ENCODE peak calls at places on chromosomes 3 and 15, in seven cellular contexts. L, X, E, B, G, S and R are unnamed samples.

GRCh38 chr3:73041537-73041936 is 19.9 kb upstream of the EBLN2 start:
- DNase-seq in L (peak), S (no peak), B (peak), E (no peak), G (no peak), X (no peak), R (no peak)

GRCh38 chr15:23565395-23566069 is at the start of gene MKRN3:
- DNase-seq in S (peak), B (peak), G (no peak), E (no peak), X (no peak), L (no peak), R (no peak)

GRCh38 chr15:72916939-72917338 is 133.4 kb upstream of the ADPGK start:
- DNase-seq in G (peak), E (no peak), B (no peak), X (no peak), S (no peak), L (no peak), R (no peak)

GRCh38 chr15:86021281-86022264 is 58.1 kb upstream of the AGBL1 start:
- DNase-seq in X (no peak), L (no peak), B (no peak), G (peak), E (no peak), S (no peak), R (no peak)

GRCh38 chr3:127688416-127689265 is 15.9 kb downstream of the ABTB1 start:
- DNase-seq in B (no peak), S (peak), X (peak), L (no peak), E (no peak), G (peak), R (no peak)

GRCh38 chr15:70643783-70644125 is 119.6 kb downstream of the UACA start:
- DNase-seq in G (peak), E (no peak), X (no peak), L (no peak), B (peak), S (no peak), R (no peak)

GRCh38 chr3:155753038-155753647 is 8.3 kb upstream of the PLCH1 start:
- DNase-seq in L (no peak), E (peak), G (peak), X (no peak), S (no peak), B (peak), R (no peak)

GRCh38 chr15:61889706-61890105 is 170.5 kb downstream of the VPS13C start:
- DNase-seq in S (no peak), E (no peak), B (no peak), L (no peak), X (no peak), G (peak), R (no peak)

GRCh38 chr3:40187945-40188344 is 121.6 kb upstream of the EIF1B start:
- DNase-seq in X (no peak), G (no peak), B (no peak), E (no peak), S (no peak), L (no peak), R (peak)

GRCh38 chr15:39472661-39473657 is 107.9 kb upstream of the THBS1 start:
- DNase-seq in X (peak), E (no peak), S (peak), L (peak), G (no peak), B (peak), R (no peak)

GRCh38 chr3:63863150-63864007 is at the start of the genes ATXN7 and THOC7:
- DNase-seq in E (peak), G (peak), B (peak), S (peak), X (peak), L (peak), R (peak)

GRCh38 chr3:50341996-50342732 is 1.5 kb upstream of the RASSF1 start:
- DNase-seq in X (no peak), S (no peak), G (no peak), B (no peak), L (no peak), E (no peak), R (no peak)

GRCh38 chr3:191366675-191367074 is 36.3 kb upstream of the UTS2B start:
- DNase-seq in G (no peak), X (no peak), B (peak), E (no peak), L (no peak), S (no peak), R (no peak)

GRCh38 chr3:53796161-53796560 is 50.1 kb downstream of the CHDH start:
- DNase-seq in S (no peak), X (no peak), G (no peak), L (peak), E (no peak), B (peak), R (no peak)

GRCh38 chr15:81302605-81303204 is 21.2 kb downstream of the STARD5 start:
- DNase-seq in L (no peak), X (no peak), S (no peak), G (no peak), E (peak), B (no peak), R (no peak)

GRCh38 chr3:158570999-158571702 is at the start of gene MLF1:
- DNase-seq in S (peak), L (peak), B (peak), X (peak), G (peak), E (no peak), R (peak)

GRCh38 chr3:183378951-183379350 is 49.5 kb downstream of the MCF2L2 start:
- DNase-seq in L (no peak), G (peak), S (no peak), X (no peak), B (no peak), E (no peak), R (no peak)

GRCh38 chr15:49168026-49168425 is 2.0 kb upstream of the GALK2 start:
- DNase-seq in S (no peak), X (no peak), G (no peak), L (no peak), E (no peak), B (peak), R (no peak)

GRCh38 chr3:196486263-196486662 is 17.3 kb downstream of the RNF168 start:
- DNase-seq in E (no peak), X (no peak), S (no peak), B (no peak), L (no peak), G (peak), R (no peak)

GRCh38 chr15:63042879-63043340 is 363 bp downstream of the TPM1 start:
- DNase-seq in S (no peak), L (no peak), X (no peak), G (no peak), E (no peak), B (peak), R (no peak)

GRCh38 chr3:8529197-8529637 is 27.6 kb downstream of the LMCD1 start:
- DNase-seq in B (peak), E (no peak), G (no peak), L (no peak), S (peak), X (no peak), R (no peak)

GRCh38 chr3:195876297-195877031 is 31.9 kb downstream of the TNK2 start:
- DNase-seq in S (peak), L (peak), G (peak), X (peak), B (no peak), E (no peak), R (no peak)

GRCh38 chr3:37221407-37221806 is 47.0 kb upstream of the LRRFIP2 start:
- DNase-seq in X (no peak), G (peak), S (no peak), E (no peak), L (no peak), B (peak), R (no peak)

GRCh38 chr15:59166601-59167265 is 39.9 kb upstream of the LDHAL6B start:
- DNase-seq in L (no peak), B (no peak), S (no peak), G (no peak), X (no peak), E (no peak), R (no peak)

GRCh38 chr3:100088735-100089368 is 25.4 kb downstream of the FILIP1L start:
- DNase-seq in X (no peak), E (no peak), S (no peak), B (no peak), L (no peak), G (peak), R (no peak)

GRCh38 chr3:100090669-100091005 is 23.7 kb downstream of the FILIP1L start:
- DNase-seq in L (no peak), B (no peak), E (no peak), G (no peak), S (no peak), X (no peak), R (no peak)

GRCh38 chr3:100087203-100087602 is 27.1 kb downstream of the FILIP1L start:
- DNase-seq in L (no peak), E (no peak), S (no peak), B (peak), X (no peak), G (peak), R (peak)

GRCh38 chr3:100086401-100086800 is 27.9 kb downstream of the FILIP1L start:
- DNase-seq in L (no peak), S (no peak), B (no peak), X (no peak), E (no peak), G (peak), R (no peak)

GRCh38 chr3:100089802-100090668 is 24.3 kb downstream of the FILIP1L start:
- DNase-seq in X (no peak), E (no peak), G (peak), S (peak), B (peak), L (no peak), R (peak)
- TF ChIP-seq CTCF in X (no peak), E (peak), G (peak), S (peak), B (peak), L (peak), R (peak)

GRCh38 chr3:32780735-32781210 is 37.0 kb upstream of the TRIM71 start:
- DNase-seq in L (peak), E (no peak), G (peak), B (peak), X (peak), S (no peak), R (peak)
- TF ChIP-seq CTCF in L (no peak), E (no peak), G (no peak), B (peak), X (no peak), S (no peak), R (no peak)

GRCh38 chr3:99928758-99929408 is 111.2 kb downstream of the CMSS1 start:
- DNase-seq in S (no peak), E (no peak), G (no peak), X (no peak), L (no peak), B (no peak), R (no peak)
- TF ChIP-seq CTCF in S (peak), E (no peak), G (peak), X (no peak), L (no peak), B (peak), R (no peak)

DNA sequence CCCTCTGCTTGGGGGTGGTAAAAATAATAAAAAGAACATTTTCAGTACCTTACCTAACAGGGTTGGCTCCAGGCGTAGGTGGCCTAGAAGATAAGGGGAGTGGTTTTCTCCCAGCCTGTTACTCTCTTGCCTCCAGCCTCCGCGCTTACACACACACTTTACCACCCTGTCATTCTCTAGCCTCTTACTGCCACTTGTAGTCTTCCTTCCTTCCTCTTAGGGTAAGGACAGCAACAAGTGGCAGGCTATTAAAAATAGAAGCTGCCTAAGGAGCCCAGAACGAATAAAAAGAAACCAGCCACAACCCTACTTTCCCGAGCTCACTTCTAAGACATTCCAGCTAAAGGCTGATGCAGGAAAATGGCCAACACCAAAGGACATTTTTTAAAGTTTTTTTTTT is 9.6 kb upstream of the LIPH start:
- DNase-seq in B (no peak), G (no peak), E (no peak), S (no peak), L (no peak), X (no peak), R (no peak)
- TF ChIP-seq CTCF in B (no peak), G (no peak), E (no peak), S (no peak), L (no peak), X (no peak), R (no peak)

DNA sequence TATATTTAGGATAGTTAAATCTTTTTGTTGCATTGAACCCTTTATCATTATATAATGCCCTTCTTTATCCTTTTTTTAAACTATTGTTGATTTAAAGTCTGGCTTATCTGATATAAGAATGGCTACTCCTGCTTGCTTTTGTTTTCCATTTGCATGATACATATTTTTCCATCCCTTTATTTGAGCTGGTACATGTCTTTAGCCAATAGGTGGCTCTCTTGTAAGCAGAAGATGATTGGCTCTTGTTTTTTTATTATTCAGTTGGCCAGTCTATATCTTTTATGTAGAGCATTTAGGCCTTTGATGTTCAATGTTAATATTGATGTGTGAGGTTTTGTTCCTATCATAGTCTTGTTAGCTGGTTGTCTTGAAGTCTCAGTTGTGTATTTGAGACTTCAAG is 99.5 kb upstream of the MCTP2 start:
- DNase-seq in L (no peak), E (peak), S (no peak), B (peak), G (no peak), X (no peak), R (no peak)
- TF ChIP-seq CTCF in L (no peak), E (peak), S (no peak), B (peak), G (peak), X (no peak), R (no peak)

DNA sequence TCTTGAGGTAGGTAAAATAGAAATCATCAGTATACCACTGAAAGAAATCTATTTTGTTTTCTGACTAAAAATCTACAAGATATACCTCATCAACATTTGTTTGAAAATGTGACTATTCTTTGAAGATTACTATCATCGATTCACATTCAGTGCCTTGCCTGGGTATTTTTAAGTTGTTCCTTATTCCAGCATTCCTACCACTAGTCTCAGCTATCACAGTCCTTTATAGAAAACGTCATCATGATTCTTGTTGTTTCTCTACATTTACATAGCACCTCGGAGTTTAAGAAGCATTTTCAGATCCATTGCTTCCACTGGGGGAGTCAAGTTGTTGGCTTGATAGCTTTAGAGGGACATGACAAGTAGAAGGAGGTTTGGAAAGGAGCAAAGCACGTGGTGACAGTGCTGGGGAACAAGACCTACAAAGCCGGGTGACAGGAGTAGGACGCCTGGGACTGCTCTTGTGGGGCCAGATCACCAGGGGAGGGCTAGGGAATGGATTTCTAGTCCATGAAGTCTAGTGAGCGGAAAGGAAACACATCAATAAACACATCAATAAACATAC is 61.5 kb downstream of the HES1 start:
- DNase-seq in L (no peak), X (no peak), G (no peak), B (no peak), S (no peak), E (no peak), R (no peak)
- TF ChIP-seq CTCF in L (no peak), X (no peak), G (no peak), B (no peak), S (no peak), E (no peak), R (no peak)

DNA sequence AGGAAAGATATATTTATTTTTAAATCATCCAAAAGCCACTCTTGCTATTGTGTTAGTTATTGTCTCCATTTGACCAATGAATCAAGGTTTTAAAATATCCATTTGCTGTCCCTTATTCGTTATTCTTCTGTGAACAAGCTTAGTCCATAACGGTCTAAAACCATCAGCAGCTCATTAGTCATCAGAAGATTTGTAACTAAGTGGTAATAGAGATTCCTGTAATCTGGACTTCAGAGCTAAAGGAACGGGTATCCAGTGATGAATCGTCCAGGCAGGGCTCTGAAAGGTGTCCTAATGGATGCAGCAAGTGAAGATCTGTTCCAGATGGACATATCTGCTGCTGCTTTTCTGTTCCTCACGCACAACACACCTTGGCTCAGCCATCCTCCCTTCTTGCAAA is 362.7 kb upstream of the CFAP20DC start:
- DNase-seq in L (no peak), B (no peak), G (no peak), X (no peak), E (no peak), S (no peak), R (no peak)
- TF ChIP-seq CTCF in L (no peak), B (no peak), G (no peak), X (no peak), E (no peak), S (no peak), R (no peak)

GRCh38 chr15:56817266-56817665 is 84.0 kb upstream of the ZNF280D start:
- DNase-seq in G (peak), B (peak), S (no peak), E (no peak), L (no peak), X (no peak), R (no peak)

GRCh38 chr15:56821721-56822425 is 88.6 kb upstream of the ZNF280D start:
- DNase-seq in S (peak), G (peak), E (peak), B (peak), X (peak), L (peak), R (peak)

GRCh38 chr15:56824174-56824573 is 90.9 kb upstream of the ZNF280D start:
- DNase-seq in L (no peak), S (no peak), G (no peak), X (no peak), E (no peak), B (no peak), R (no peak)

GRCh38 chr15:56817690-56818089 is 84.4 kb upstream of the ZNF280D start:
- DNase-seq in L (no peak), G (no peak), B (no peak), E (no peak), X (no peak), S (no peak), R (no peak)

GRCh38 chr15:56820333-56820732 is 87.0 kb upstream of the ZNF280D start:
- DNase-seq in B (no peak), E (no peak), G (no peak), S (no peak), X (no peak), L (no peak), R (peak)
- TF ChIP-seq CTCF in B (no peak), E (no peak), G (no peak), S (no peak), X (no peak), L (no peak), R (no peak)